ENCODE peak calls at places on chromosomes 2 and 18, in five cellular contexts. One of them, this sample, is unnamed.

GRCh38 chr2:46241344-46241743 is 55.9 kb upstream of the EPAS1 start:
- DNase-seq in GM04504: no peak
- DNase-seq in fibroblast of lung: peak
- DNase-seq in NB4: peak
- DNase-seq in NCI-H345: peak
- DNase-seq in this sample: peak

GRCh38 chr2:68428132-68428531 is 39.0 kb downstream of the FBXO48 start:
- DNase-seq in GM04504: no peak
- DNase-seq in fibroblast of lung: no peak
- DNase-seq in NB4: peak
- DNase-seq in NCI-H345: no peak
- DNase-seq in this sample: no peak

GRCh38 chr2:194562329-194562728 is 1094.7 kb upstream of the SLC39A10 start:
- DNase-seq in GM04504: no peak
- DNase-seq in fibroblast of lung: no peak
- DNase-seq in NB4: no peak
- DNase-seq in NCI-H345: no peak
- DNase-seq in this sample: no peak

GRCh38 chr2:105969552-105969951 is 224.5 kb downstream of the UXS1 start:
- DNase-seq in GM04504: no peak
- DNase-seq in fibroblast of lung: no peak
- DNase-seq in NB4: peak
- DNase-seq in NCI-H345: no peak
- DNase-seq in this sample: peak

GRCh38 chr18:75156831-75157230 is 52.1 kb downstream of the PTGR3 start:
- DNase-seq in GM04504: no peak
- DNase-seq in fibroblast of lung: no peak
- DNase-seq in NB4: no peak
- DNase-seq in NCI-H345: no peak
- DNase-seq in this sample: no peak

GRCh38 chr2:216404010-216404618 is 8.2 kb upstream of the SMARCAL1 start:
- DNase-seq in GM04504: no peak
- DNase-seq in fibroblast of lung: no peak
- DNase-seq in NB4: peak
- DNase-seq in NCI-H345: peak
- DNase-seq in this sample: peak

GRCh38 chr2:62188416-62188815 is 7.5 kb upstream of the B3GNT2 start:
- DNase-seq in GM04504: no peak
- DNase-seq in fibroblast of lung: no peak
- DNase-seq in NB4: no peak
- DNase-seq in NCI-H345: no peak
- DNase-seq in this sample: no peak

GRCh38 chr18:28113271-28114023 is 63.5 kb downstream of the CDH2 start:
- DNase-seq in GM04504: no peak
- DNase-seq in fibroblast of lung: no peak
- DNase-seq in NB4: no peak
- DNase-seq in NCI-H345: no peak
- DNase-seq in this sample: no peak

GRCh38 chr2:19623488-19623887 is 265.1 kb upstream of the OSR1 start:
- DNase-seq in GM04504: peak
- DNase-seq in fibroblast of lung: peak
- DNase-seq in NB4: no peak
- DNase-seq in NCI-H345: peak
- DNase-seq in this sample: peak

GRCh38 chr2:11583203-11583752 is 49.4 kb downstream of the GREB1 start:
- DNase-seq in GM04504: no peak
- DNase-seq in fibroblast of lung: no peak
- DNase-seq in NB4: no peak
- DNase-seq in NCI-H345: peak
- DNase-seq in this sample: peak

GRCh38 chr18:48194787-48195186 is 214.4 kb downstream of the ZBTB7C start:
- DNase-seq in GM04504: no peak
- DNase-seq in fibroblast of lung: no peak
- DNase-seq in NB4: no peak
- DNase-seq in NCI-H345: no peak
- DNase-seq in this sample: no peak

GRCh38 chr2:62089658-62090057 is 106.3 kb upstream of the B3GNT2 start:
- DNase-seq in GM04504: no peak
- DNase-seq in fibroblast of lung: peak
- DNase-seq in NB4: no peak
- DNase-seq in NCI-H345: no peak
- DNase-seq in this sample: no peak

GRCh38 chr18:44679912-44680270 is 797 bp upstream of the SETBP1 start:
- DNase-seq in GM04504: no peak
- DNase-seq in fibroblast of lung: peak
- DNase-seq in NB4: no peak
- DNase-seq in NCI-H345: peak
- DNase-seq in this sample: peak

GRCh38 chr2:178069551-178069950 is 3.0 kb downstream of the PDE11A start:
- DNase-seq in GM04504: no peak
- DNase-seq in fibroblast of lung: peak
- DNase-seq in NB4: no peak
- DNase-seq in NCI-H345: peak
- DNase-seq in this sample: no peak

GRCh38 chr18:48800877-48801727 is 149.7 kb downstream of the SMAD7 start:
- DNase-seq in GM04504: no peak
- DNase-seq in fibroblast of lung: no peak
- DNase-seq in NB4: no peak
- DNase-seq in NCI-H345: no peak
- DNase-seq in this sample: no peak

GRCh38 chr2:27123302-27124150 is at the start of gene ABHD1:
- DNase-seq in GM04504: no peak
- DNase-seq in fibroblast of lung: peak
- DNase-seq in NB4: peak
- DNase-seq in NCI-H345: peak
- DNase-seq in this sample: peak

GRCh38 chr18:78293940-78294401 is 685.6 kb upstream of the SALL3 start:
- DNase-seq in GM04504: no peak
- DNase-seq in fibroblast of lung: no peak
- DNase-seq in NB4: no peak
- DNase-seq in NCI-H345: no peak
- DNase-seq in this sample: no peak